ENCODE peak calls at places on chromosomes 13 and 19, in six cellular contexts. V is mucosa of descending colon; Z is Panc1; G is CD8-positive, alpha-beta memory T cell; J is ascending aorta; F is GM23248. R is an unnamed sample. For H3K4me1, the result is how much of the 10 kb centered on the place peaks cover.

GRCh38 chr19:27654266-27654990 is 1558.5 kb downstream of the UQCRFS1 start:
- DNase-seq in V (no peak), Z (no peak), G (no peak), J (no peak), F (no peak), R (no peak)

GRCh38 chr19:50258918-50259372 is 55.5 kb downstream of the MYH14 start:
- DNase-seq in V (no peak), Z (no peak), G (no peak), J (no peak), F (peak), R (no peak)

GRCh38 chr19:43315851-43316250 is 37.6 kb upstream of the CD177 start:
- DNase-seq in V (no peak), Z (no peak), G (no peak), J (no peak), F (no peak), R (no peak)

GRCh38 chr13:104773775-104774174 is 1707.6 kb upstream of the SLC10A2 start:
- DNase-seq in V (no peak), Z (no peak), G (no peak), J (no peak), F (peak), R (no peak)

GRCh38 chr19:7928741-7929701 is 3.1 kb upstream of the CTXN1 start:
- DNase-seq in V (peak), Z (no peak), G (peak), J (no peak), F (peak), R (peak)

GRCh38 chr13:33322474-33322827 is 36.9 kb upstream of the STARD13 start:
- DNase-seq in V (no peak), Z (no peak), G (no peak), J (no peak), F (peak), R (peak)

GRCh38 chr19:51547397-51548212 is 16.1 kb upstream of the SIGLEC6 start:
- DNase-seq in V (no peak), Z (no peak), G (no peak), J (no peak), F (no peak), R (no peak)

GRCh38 chr19:23956051-23956450 is 41.4 kb downstream of the ZNF726 start:
- DNase-seq in V (no peak), Z (no peak), G (no peak), J (no peak), F (no peak), R (no peak)

GRCh38 chr13:20356437-20356836 is 124.3 kb upstream of the GJB6 start:
- DNase-seq in V (no peak), Z (no peak), G (no peak), J (no peak), F (no peak), R (no peak)

GRCh38 chr19:12126707-12127106 is 13.4 kb downstream of the ZNF20 start:
- DNase-seq in V (no peak), Z (no peak), G (no peak), J (no peak), F (peak), R (no peak)

GRCh38 chr19:10402441-10403038 is 802 bp downstream of the CDC37 start:
- DNase-seq in V (no peak), Z (no peak), G (peak), J (no peak), F (peak), R (peak)

GRCh38 chr13:109145631-109146030 is 516.2 kb downstream of the MYO16 start:
- DNase-seq in V (no peak), Z (peak), G (no peak), J (no peak), F (peak), R (peak)

GRCh38 chr13:67438465-67438864 is 208.3 kb upstream of the PCDH9 start:
- DNase-seq in V (no peak), Z (no peak), G (no peak), J (no peak), F (no peak), R (no peak)

GRCh38 chr19:34220472-34221063 is 33.8 kb upstream of the GARRE1 start:
- DNase-seq in V (no peak), Z (no peak), G (peak), J (no peak), F (peak), R (no peak)

GRCh38 chr19:47497821-47498520 is 14.0 kb upstream of the KPTN start:
- DNase-seq in V (peak), Z (no peak), G (no peak), J (no peak), F (no peak), R (no peak)

GRCh38 chr13:43767351-43767901 is 19.3 kb downstream of the ENOX1 start:
- DNase-seq in V (no peak), Z (no peak), G (no peak), J (no peak), F (peak), R (peak)
- H3K4me1 ChIP-seq in V (under half), Z (under half), G (under half), J (under half), F (under half), R (under half)

GRCh38 chr19:42199440-42200115 is 17.9 kb downstream of the DEDD2 start:
- DNase-seq in V (peak), Z (no peak), G (peak), J (no peak), F (no peak), R (peak)
- H3K4me1 ChIP-seq in V (under half), Z (under half), G (half or more), J (under half), F (under half), R (under half)

GRCh38 chr13:112692586-112692985 is 2.7 kb downstream of the ATP11A start:
- DNase-seq in V (no peak), Z (no peak), G (no peak), J (no peak), F (no peak), R (no peak)

GRCh38 chr13:112689498-112690241 is at the start of gene ATP11A:
- DNase-seq in V (peak), Z (no peak), G (peak), J (peak), F (peak), R (peak)

GRCh38 chr13:112690242-112690943 is 555 bp downstream of the ATP11A start:
- DNase-seq in V (peak), Z (no peak), G (no peak), J (no peak), F (peak), R (peak)

GRCh38 chr13:112693831-112694497 is 4.1 kb downstream of the ATP11A start:
- DNase-seq in V (no peak), Z (no peak), G (no peak), J (no peak), F (peak), R (no peak)

GRCh38 chr13:112692104-112692503 is 2.3 kb downstream of the ATP11A start:
- DNase-seq in V (no peak), Z (no peak), G (no peak), J (no peak), F (no peak), R (no peak)
- H3K4me1 ChIP-seq in V (under half), Z (under half), G (under half), J (under half), F (under half), R (under half)

DNA sequence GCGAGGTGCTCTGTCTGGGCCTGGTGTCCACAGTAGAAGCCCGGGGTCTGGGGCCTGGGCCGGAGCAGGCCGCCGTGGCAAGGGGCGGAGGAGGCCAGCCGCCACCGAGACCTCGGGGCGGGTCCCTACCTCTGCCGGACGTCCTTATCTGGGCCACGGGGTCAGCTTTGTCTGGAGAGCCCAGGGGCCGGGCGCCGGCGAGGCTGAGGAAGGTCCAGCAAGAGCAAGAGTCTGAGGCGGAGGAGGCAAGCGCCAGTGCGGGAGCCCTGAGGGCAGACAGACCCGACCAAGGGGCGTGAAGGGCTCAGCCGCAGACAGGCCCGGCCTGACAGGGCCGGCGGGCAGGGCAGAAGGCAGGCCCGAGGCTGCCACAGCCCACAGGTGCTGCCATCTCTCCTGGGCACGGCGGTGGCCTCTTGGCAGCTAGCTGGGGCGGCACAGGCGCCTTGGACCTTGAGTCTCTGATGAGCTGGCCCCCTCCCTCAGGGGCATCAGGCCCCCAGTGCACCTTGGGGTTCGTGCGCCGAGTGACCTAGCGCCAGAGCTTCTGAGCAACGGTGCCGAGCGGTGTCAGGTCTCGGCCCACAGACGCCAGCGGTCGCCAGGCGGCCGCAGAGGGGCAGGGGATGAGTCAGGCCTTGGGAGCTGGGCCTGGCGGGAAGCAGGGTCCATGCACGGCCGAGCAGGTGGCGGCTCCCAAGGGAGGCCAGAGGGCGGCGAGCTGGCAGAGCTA is 19.1 kb upstream of the AKAP8 start:
- DNase-seq in V (no peak), Z (no peak), G (no peak), J (no peak), F (no peak), R (peak)
- H3K4me1 ChIP-seq in V (under half), Z (under half), G (under half), J (under half), F (under half), R (under half)

DNA sequence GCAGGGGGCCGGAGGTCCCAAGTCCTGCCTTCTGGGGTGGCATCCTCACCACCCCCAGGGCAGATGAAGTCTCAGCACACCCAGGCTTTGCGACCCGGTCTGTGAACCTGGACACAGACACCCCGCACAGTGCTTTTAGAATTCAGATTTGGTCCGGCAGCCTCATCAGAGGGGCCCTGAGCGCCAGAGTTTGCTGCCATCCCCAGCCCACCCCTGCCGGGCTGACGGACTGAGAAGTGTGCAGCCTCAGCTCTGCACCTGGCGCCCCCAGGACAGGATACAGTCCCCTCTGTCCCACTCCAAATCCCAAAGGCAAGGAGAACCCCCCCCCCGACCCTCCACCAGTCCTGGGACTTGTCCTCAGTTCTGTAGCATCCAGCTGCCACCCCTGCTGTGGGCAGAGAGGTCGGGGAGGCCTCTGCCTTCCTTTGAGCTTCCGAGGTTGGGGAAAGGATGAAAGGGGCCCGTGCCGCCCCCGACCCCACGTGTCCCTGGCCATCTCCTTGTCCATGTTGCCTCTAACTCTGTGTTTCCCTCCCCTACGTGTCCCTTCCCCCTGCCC is 16.9 kb downstream of the CAPN12 start:
- DNase-seq in V (no peak), Z (no peak), G (no peak), J (no peak), F (no peak), R (no peak)
- H3K4me1 ChIP-seq in V (under half), Z (half or more), G (under half), J (under half), F (under half), R (under half)

GRCh38 chr19:18500820-18501219 is 21.1 kb downstream of the ELL start:
- DNase-seq in V (no peak), Z (no peak), G (no peak), J (no peak), F (no peak), R (peak)
- H3K4me1 ChIP-seq in V (half or more), Z (under half), G (half or more), J (under half), F (under half), R (half or more)

R was measured in right cardiac atrium.